ENCODE peak calls at places on chromosomes 2 and 18, in six cellular contexts. One of them, this sample, is unnamed.

GRCh38 chr2:152907046-152907445 is 188.6 kb downstream of the ARL6IP6 start:
- DNase-seq in foreskin fibroblast: no peak
- DNase-seq in EH: no peak
- DNase-seq in retina: no peak
- DNase-seq in mucosa of gallbladder: no peak
- DNase-seq in activated naive CD8-positive, alpha-beta T cell treated with anti-CD3 and anti-CD28 coated beads, Interleukin-2, amount 50 U/mL, for 24 hours: no peak
- DNase-seq in this sample: no peak

GRCh38 chr2:48312126-48312525 is 217.8 kb upstream of the STON1 start:
- DNase-seq in mucosa of gallbladder: no peak
- DNase-seq in EH: no peak
- DNase-seq in activated naive CD8-positive, alpha-beta T cell treated with anti-CD3 and anti-CD28 coated beads, Interleukin-2, amount 50 U/mL, for 24 hours: no peak
- DNase-seq in retina: no peak
- DNase-seq in foreskin fibroblast: peak
- DNase-seq in this sample: no peak

GRCh38 chr2:71291398-71291797 is 40.2 kb upstream of the ZNF638 start:
- DNase-seq in activated naive CD8-positive, alpha-beta T cell treated with anti-CD3 and anti-CD28 coated beads, Interleukin-2, amount 50 U/mL, for 24 hours: no peak
- DNase-seq in retina: no peak
- DNase-seq in foreskin fibroblast: peak
- DNase-seq in EH: no peak
- DNase-seq in mucosa of gallbladder: no peak
- DNase-seq in this sample: no peak

GRCh38 chr2:226649871-226650660 is 149.6 kb downstream of the IRS1 start:
- DNase-seq in retina: peak
- DNase-seq in EH: peak
- DNase-seq in foreskin fibroblast: peak
- DNase-seq in activated naive CD8-positive, alpha-beta T cell treated with anti-CD3 and anti-CD28 coated beads, Interleukin-2, amount 50 U/mL, for 24 hours: peak
- DNase-seq in mucosa of gallbladder: peak
- DNase-seq in this sample: peak

GRCh38 chr2:44940612-44941464 is 664 bp upstream of the SIX3 start:
- DNase-seq in mucosa of gallbladder: no peak
- DNase-seq in EH: no peak
- DNase-seq in foreskin fibroblast: no peak
- DNase-seq in retina: peak
- DNase-seq in activated naive CD8-positive, alpha-beta T cell treated with anti-CD3 and anti-CD28 coated beads, Interleukin-2, amount 50 U/mL, for 24 hours: no peak
- DNase-seq in this sample: peak

GRCh38 chr2:45595724-45596435 is 15.2 kb downstream of the SRBD1 start:
- DNase-seq in foreskin fibroblast: peak
- DNase-seq in mucosa of gallbladder: peak
- DNase-seq in EH: peak
- DNase-seq in retina: no peak
- DNase-seq in activated naive CD8-positive, alpha-beta T cell treated with anti-CD3 and anti-CD28 coated beads, Interleukin-2, amount 50 U/mL, for 24 hours: no peak
- DNase-seq in this sample: peak

GRCh38 chr18:24488824-24489493 is 28.5 kb downstream of the HRH4 start:
- DNase-seq in activated naive CD8-positive, alpha-beta T cell treated with anti-CD3 and anti-CD28 coated beads, Interleukin-2, amount 50 U/mL, for 24 hours: no peak
- DNase-seq in EH: peak
- DNase-seq in foreskin fibroblast: peak
- DNase-seq in retina: peak
- DNase-seq in mucosa of gallbladder: no peak
- DNase-seq in this sample: peak

GRCh38 chr2:131577812-131578211 is 50.1 kb downstream of the CCDC74A start:
- DNase-seq in activated naive CD8-positive, alpha-beta T cell treated with anti-CD3 and anti-CD28 coated beads, Interleukin-2, amount 50 U/mL, for 24 hours: no peak
- DNase-seq in mucosa of gallbladder: no peak
- DNase-seq in foreskin fibroblast: no peak
- DNase-seq in retina: no peak
- DNase-seq in EH: no peak
- DNase-seq in this sample: no peak

GRCh38 chr2:241064008-241064801 is 37.9 kb downstream of the MTERF4 start:
- DNase-seq in activated naive CD8-positive, alpha-beta T cell treated with anti-CD3 and anti-CD28 coated beads, Interleukin-2, amount 50 U/mL, for 24 hours: peak
- DNase-seq in mucosa of gallbladder: peak
- DNase-seq in EH: no peak
- DNase-seq in retina: no peak
- DNase-seq in foreskin fibroblast: peak
- DNase-seq in this sample: peak

GRCh38 chr2:13676269-13676668 is 956.2 kb upstream of the LRATD1 start:
- DNase-seq in retina: no peak
- DNase-seq in mucosa of gallbladder: no peak
- DNase-seq in EH: no peak
- DNase-seq in foreskin fibroblast: peak
- DNase-seq in activated naive CD8-positive, alpha-beta T cell treated with anti-CD3 and anti-CD28 coated beads, Interleukin-2, amount 50 U/mL, for 24 hours: no peak
- DNase-seq in this sample: peak

GRCh38 chr2:69375494-69376353 is 11.3 kb downstream of the GFPT1 start:
- DNase-seq in foreskin fibroblast: peak
- DNase-seq in EH: peak
- DNase-seq in activated naive CD8-positive, alpha-beta T cell treated with anti-CD3 and anti-CD28 coated beads, Interleukin-2, amount 50 U/mL, for 24 hours: no peak
- DNase-seq in mucosa of gallbladder: peak
- DNase-seq in retina: no peak
- DNase-seq in this sample: no peak

GRCh38 chr2:217433522-217433921 is 569.3 kb downstream of the TNS1 start:
- DNase-seq in EH: no peak
- DNase-seq in foreskin fibroblast: no peak
- DNase-seq in activated naive CD8-positive, alpha-beta T cell treated with anti-CD3 and anti-CD28 coated beads, Interleukin-2, amount 50 U/mL, for 24 hours: no peak
- DNase-seq in mucosa of gallbladder: peak
- DNase-seq in retina: peak
- DNase-seq in this sample: no peak

GRCh38 chr2:2827691-2828315 is 496.7 kb upstream of the MYT1L start:
- DNase-seq in retina: no peak
- DNase-seq in mucosa of gallbladder: no peak
- DNase-seq in activated naive CD8-positive, alpha-beta T cell treated with anti-CD3 and anti-CD28 coated beads, Interleukin-2, amount 50 U/mL, for 24 hours: no peak
- DNase-seq in foreskin fibroblast: no peak
- DNase-seq in EH: no peak
- DNase-seq in this sample: no peak

GRCh38 chr18:27749189-27749588 is 427.7 kb downstream of the CDH2 start:
- DNase-seq in EH: no peak
- DNase-seq in activated naive CD8-positive, alpha-beta T cell treated with anti-CD3 and anti-CD28 coated beads, Interleukin-2, amount 50 U/mL, for 24 hours: no peak
- DNase-seq in mucosa of gallbladder: no peak
- DNase-seq in retina: peak
- DNase-seq in foreskin fibroblast: no peak
- DNase-seq in this sample: no peak

GRCh38 chr2:240160291-240161086 is 20.0 kb upstream of the OTOS start:
- DNase-seq in activated naive CD8-positive, alpha-beta T cell treated with anti-CD3 and anti-CD28 coated beads, Interleukin-2, amount 50 U/mL, for 24 hours: no peak
- DNase-seq in EH: no peak
- DNase-seq in retina: no peak
- DNase-seq in foreskin fibroblast: no peak
- DNase-seq in mucosa of gallbladder: no peak
- DNase-seq in this sample: peak

GRCh38 chr2:197008229-197008628 is 81.7 kb upstream of the PGAP1 start:
- DNase-seq in activated naive CD8-positive, alpha-beta T cell treated with anti-CD3 and anti-CD28 coated beads, Interleukin-2, amount 50 U/mL, for 24 hours: no peak
- DNase-seq in foreskin fibroblast: peak
- DNase-seq in EH: peak
- DNase-seq in retina: no peak
- DNase-seq in mucosa of gallbladder: no peak
- DNase-seq in this sample: peak

GRCh38 chr18:21809725-21810124 is 69.1 kb downstream of the MIB1 start:
- DNase-seq in mucosa of gallbladder: no peak
- DNase-seq in activated naive CD8-positive, alpha-beta T cell treated with anti-CD3 and anti-CD28 coated beads, Interleukin-2, amount 50 U/mL, for 24 hours: no peak
- DNase-seq in foreskin fibroblast: no peak
- DNase-seq in retina: no peak
- DNase-seq in EH: no peak
- DNase-seq in this sample: no peak

GRCh38 chr2:217622664-217623063 is 380.1 kb downstream of the TNS1 start:
- DNase-seq in mucosa of gallbladder: no peak
- DNase-seq in activated naive CD8-positive, alpha-beta T cell treated with anti-CD3 and anti-CD28 coated beads, Interleukin-2, amount 50 U/mL, for 24 hours: no peak
- DNase-seq in EH: no peak
- DNase-seq in retina: peak
- DNase-seq in foreskin fibroblast: no peak
- DNase-seq in this sample: no peak